ENCODE peak calls at places on chromosomes 3 and 15, in four cellular contexts. One of them, this sample, is unnamed.

GRCh38 chr15:38084289-38084688 is 149.8 kb downstream of the TMCO5A start:
- DNase-seq in globus pallidus: no peak
- DNase-seq in mesothelial cell of epicardium: no peak
- DNase-seq in amniotic stem cell: no peak
- DNase-seq in this sample: no peak

GRCh38 chr15:48481802-48482201 is 150.6 kb downstream of the DUT start:
- DNase-seq in amniotic stem cell: no peak
- DNase-seq in mesothelial cell of epicardium: no peak
- DNase-seq in globus pallidus: no peak
- DNase-seq in this sample: no peak

GRCh38 chr15:60074181-60074885 is 70.2 kb downstream of the FOXB1 start:
- DNase-seq in amniotic stem cell: no peak
- DNase-seq in globus pallidus: no peak
- DNase-seq in mesothelial cell of epicardium: no peak
- DNase-seq in this sample: no peak

GRCh38 chr15:98002874-98003273 is 42.4 kb downstream of the ARRDC4 start:
- DNase-seq in amniotic stem cell: no peak
- DNase-seq in globus pallidus: peak
- DNase-seq in mesothelial cell of epicardium: no peak
- DNase-seq in this sample: no peak

GRCh38 chr15:100688549-100689120 is 86.2 kb downstream of the ASB7 start:
- DNase-seq in mesothelial cell of epicardium: no peak
- DNase-seq in amniotic stem cell: no peak
- DNase-seq in globus pallidus: no peak
- DNase-seq in this sample: no peak

GRCh38 chr3:72907851-72908620 is 20.2 kb downstream of the GXYLT2 start:
- DNase-seq in mesothelial cell of epicardium: no peak
- DNase-seq in amniotic stem cell: no peak
- DNase-seq in globus pallidus: no peak
- DNase-seq in this sample: no peak

GRCh38 chr15:63039811-63040210 is 2.7 kb upstream of the TPM1 start:
- DNase-seq in amniotic stem cell: no peak
- DNase-seq in globus pallidus: no peak
- DNase-seq in mesothelial cell of epicardium: no peak
- DNase-seq in this sample: no peak

GRCh38 chr15:62636823-62637320 is 405.7 kb upstream of the TPM1 start:
- DNase-seq in globus pallidus: no peak
- DNase-seq in amniotic stem cell: no peak
- DNase-seq in mesothelial cell of epicardium: no peak
- DNase-seq in this sample: no peak

GRCh38 chr15:65038838-65039237 is 6.3 kb upstream of the SLC51B start:
- DNase-seq in amniotic stem cell: no peak
- DNase-seq in globus pallidus: no peak
- DNase-seq in mesothelial cell of epicardium: no peak
- DNase-seq in this sample: no peak

GRCh38 chr3:149844073-149844472 is 31.1 kb downstream of the RNF13 start:
- DNase-seq in globus pallidus: no peak
- DNase-seq in amniotic stem cell: no peak
- DNase-seq in mesothelial cell of epicardium: no peak
- DNase-seq in this sample: no peak

GRCh38 chr15:74857671-74858365 is 14.9 kb upstream of the ULK3 start:
- DNase-seq in mesothelial cell of epicardium: no peak
- DNase-seq in amniotic stem cell: no peak
- DNase-seq in globus pallidus: no peak
- DNase-seq in this sample: no peak

GRCh38 chr15:41544650-41545015 is 576 bp upstream of the RPAP1 start:
- DNase-seq in amniotic stem cell: no peak
- DNase-seq in globus pallidus: no peak
- DNase-seq in mesothelial cell of epicardium: no peak
- DNase-seq in this sample: no peak

GRCh38 chr3:196506687-196507086 is 3.1 kb upstream of the RNF168 start:
- DNase-seq in mesothelial cell of epicardium: no peak
- DNase-seq in globus pallidus: no peak
- DNase-seq in amniotic stem cell: no peak
- DNase-seq in this sample: no peak

GRCh38 chr15:56001476-56002078 is 8.2 kb upstream of the NEDD4 start:
- DNase-seq in globus pallidus: no peak
- DNase-seq in amniotic stem cell: no peak
- DNase-seq in mesothelial cell of epicardium: no peak
- DNase-seq in this sample: no peak

GRCh38 chr15:22845289-22845900 is 6.9 kb downstream of the NIPA2 start:
- DNase-seq in globus pallidus: no peak
- DNase-seq in amniotic stem cell: no peak
- DNase-seq in mesothelial cell of epicardium: no peak
- DNase-seq in this sample: no peak

GRCh38 chr3:59894425-59895146 is 844.8 kb upstream of the CFAP20DC start:
- DNase-seq in amniotic stem cell: no peak
- DNase-seq in globus pallidus: no peak
- DNase-seq in mesothelial cell of epicardium: no peak
- DNase-seq in this sample: no peak

GRCh38 chr3:72336821-72337479 is 511.3 kb downstream of the SHQ1 start:
- DNase-seq in amniotic stem cell: no peak
- DNase-seq in globus pallidus: no peak
- DNase-seq in mesothelial cell of epicardium: peak
- DNase-seq in this sample: no peak

GRCh38 chr15:71313806-71314205 is 198.5 kb downstream of the THSD4 start:
- DNase-seq in globus pallidus: no peak
- DNase-seq in mesothelial cell of epicardium: no peak
- DNase-seq in amniotic stem cell: peak
- DNase-seq in this sample: no peak